ENCODE peak calls at places on chromosomes 13 and 19, in five cellular contexts. One of them, this sample, is unnamed.

GRCh38 chr19:45526143-45526542 is 18.9 kb downstream of the VASP start:
- DNase-seq in gastrocnemius medialis: peak
- DNase-seq in hepatocyte: peak
- DNase-seq in cardiac fibroblast: peak
- DNase-seq in stomach: peak
- DNase-seq in this sample: peak

GRCh38 chr13:27523345-27524073 is 73.1 kb upstream of the MTIF3 start:
- DNase-seq in cardiac fibroblast: no peak
- DNase-seq in gastrocnemius medialis: no peak
- DNase-seq in stomach: no peak
- DNase-seq in hepatocyte: no peak
- DNase-seq in this sample: no peak

GRCh38 chr19:2949939-2950285 is 5.1 kb upstream of the ZNF77 start:
- DNase-seq in cardiac fibroblast: peak
- DNase-seq in stomach: peak
- DNase-seq in gastrocnemius medialis: no peak
- DNase-seq in hepatocyte: peak
- DNase-seq in this sample: peak

GRCh38 chr13:33761744-33762143 is 56.2 kb upstream of the RFC3 start:
- DNase-seq in stomach: no peak
- DNase-seq in cardiac fibroblast: no peak
- DNase-seq in gastrocnemius medialis: no peak
- DNase-seq in hepatocyte: no peak
- DNase-seq in this sample: peak

GRCh38 chr19:42176649-42176989 is 40.9 kb downstream of the DEDD2 start:
- DNase-seq in gastrocnemius medialis: no peak
- DNase-seq in hepatocyte: no peak
- DNase-seq in cardiac fibroblast: no peak
- DNase-seq in stomach: peak
- DNase-seq in this sample: no peak

GRCh38 chr19:4058696-4059492 is 7.8 kb downstream of the ZBTB7A start:
- DNase-seq in cardiac fibroblast: no peak
- DNase-seq in hepatocyte: no peak
- DNase-seq in stomach: no peak
- DNase-seq in gastrocnemius medialis: no peak
- DNase-seq in this sample: no peak

GRCh38 chr13:113106053-113106452 is 462 bp downstream of the F7 start:
- DNase-seq in stomach: no peak
- DNase-seq in hepatocyte: peak
- DNase-seq in cardiac fibroblast: no peak
- DNase-seq in gastrocnemius medialis: no peak
- DNase-seq in this sample: no peak

GRCh38 chr13:111893607-111894443 is 173.1 kb upstream of the SOX1 start:
- DNase-seq in hepatocyte: no peak
- DNase-seq in cardiac fibroblast: no peak
- DNase-seq in gastrocnemius medialis: no peak
- DNase-seq in stomach: no peak
- DNase-seq in this sample: no peak

GRCh38 chr13:71659427-71659826 is 207.6 kb downstream of the DACH1 start:
- DNase-seq in stomach: no peak
- DNase-seq in cardiac fibroblast: no peak
- DNase-seq in hepatocyte: no peak
- DNase-seq in gastrocnemius medialis: no peak
- DNase-seq in this sample: no peak

GRCh38 chr13:75452564-75452963 is 29.4 kb downstream of the TBC1D4 start:
- DNase-seq in stomach: no peak
- DNase-seq in cardiac fibroblast: peak
- DNase-seq in gastrocnemius medialis: no peak
- DNase-seq in hepatocyte: no peak
- DNase-seq in this sample: peak

GRCh38 chr19:44346556-44346955 is 9.9 kb downstream of the ZNF112 start:
- DNase-seq in cardiac fibroblast: no peak
- DNase-seq in hepatocyte: no peak
- DNase-seq in gastrocnemius medialis: no peak
- DNase-seq in stomach: no peak
- DNase-seq in this sample: no peak

DNA sequence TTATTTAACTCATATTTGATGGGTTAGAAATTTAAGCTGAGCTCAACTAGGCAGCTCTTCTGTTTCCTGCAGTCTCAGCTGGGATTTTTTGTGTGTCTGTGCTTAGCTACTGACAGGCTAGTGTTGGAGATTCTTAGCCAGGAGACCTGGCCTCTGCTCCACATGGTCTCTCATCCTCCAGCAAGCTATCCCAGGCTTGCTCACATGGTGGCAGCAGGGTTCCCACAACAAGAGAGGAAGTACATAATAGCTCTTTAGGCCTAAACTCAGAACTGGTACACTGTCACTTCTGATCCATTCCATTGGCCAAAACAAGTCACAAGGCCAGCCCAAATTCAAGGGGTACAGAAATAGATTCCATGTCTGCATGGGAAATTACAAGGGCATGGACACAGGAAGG is 406.2 kb downstream of the SUCLA2 start:
- DNase-seq in cardiac fibroblast: peak
- DNase-seq in stomach: no peak
- DNase-seq in gastrocnemius medialis: no peak
- DNase-seq in hepatocyte: no peak
- DNase-seq in this sample: peak
- TF ChIP-seq CTCF in cardiac fibroblast: no peak
- TF ChIP-seq CTCF in stomach: no peak
- TF ChIP-seq CTCF in gastrocnemius medialis: no peak
- TF ChIP-seq CTCF in hepatocyte: no peak
- TF ChIP-seq CTCF in this sample: peak

DNA sequence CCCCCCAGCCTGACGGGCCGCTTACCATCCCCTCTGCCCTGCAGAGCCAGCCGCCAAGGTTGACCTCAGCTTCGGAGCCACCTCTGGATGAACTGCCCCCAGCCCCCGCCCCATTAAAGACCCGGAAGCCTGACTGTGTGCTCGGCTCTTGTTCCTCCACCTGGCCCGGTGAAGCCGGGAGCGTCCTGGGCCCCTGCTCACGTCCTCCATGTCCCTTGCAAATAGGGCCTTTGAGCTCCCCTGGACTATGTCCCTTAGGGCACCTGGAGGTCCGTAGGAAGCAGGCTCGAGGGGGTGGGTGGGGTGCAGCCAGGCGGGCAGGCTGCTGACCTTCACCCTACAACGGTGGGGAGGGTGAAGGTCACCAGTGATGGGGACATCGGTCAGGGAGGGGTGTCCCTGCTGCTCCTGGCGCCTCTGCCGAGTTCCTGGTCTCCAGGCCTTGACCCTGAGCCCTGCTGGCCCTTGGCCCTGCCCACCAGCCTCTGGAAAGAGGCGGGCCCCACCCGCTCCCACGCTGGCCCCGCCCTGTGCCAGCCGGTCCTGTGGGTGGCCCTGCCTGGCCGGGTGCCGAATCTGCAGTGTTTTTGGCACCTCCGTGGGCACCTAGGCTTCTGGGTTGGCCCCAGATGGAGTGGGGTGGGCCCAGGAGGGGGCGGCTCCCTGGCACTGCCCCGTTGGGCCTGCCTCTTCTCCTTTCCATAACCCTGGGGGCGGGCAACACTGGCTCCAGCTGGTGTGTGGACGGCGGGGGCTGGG is 3.3 kb downstream of the ATP5F1D start:
- DNase-seq in cardiac fibroblast: no peak
- DNase-seq in hepatocyte: peak
- DNase-seq in stomach: peak
- DNase-seq in gastrocnemius medialis: peak
- DNase-seq in this sample: no peak
- H3K4me3 ChIP-seq in cardiac fibroblast: peak
- H3K4me3 ChIP-seq in hepatocyte: no peak
- H3K4me3 ChIP-seq in stomach: peak
- H3K4me3 ChIP-seq in gastrocnemius medialis: peak
- H3K4me3 ChIP-seq in this sample: peak

GRCh38 chr13:24741016-24741662 is 22.8 kb upstream of the RNF17 start:
- DNase-seq in stomach: no peak
- DNase-seq in gastrocnemius medialis: no peak
- DNase-seq in hepatocyte: no peak
- DNase-seq in cardiac fibroblast: no peak
- DNase-seq in this sample: peak
- TF ChIP-seq CTCF in stomach: no peak
- TF ChIP-seq CTCF in gastrocnemius medialis: no peak
- TF ChIP-seq CTCF in hepatocyte: peak
- TF ChIP-seq CTCF in cardiac fibroblast: peak
- TF ChIP-seq CTCF in this sample: peak

DNA sequence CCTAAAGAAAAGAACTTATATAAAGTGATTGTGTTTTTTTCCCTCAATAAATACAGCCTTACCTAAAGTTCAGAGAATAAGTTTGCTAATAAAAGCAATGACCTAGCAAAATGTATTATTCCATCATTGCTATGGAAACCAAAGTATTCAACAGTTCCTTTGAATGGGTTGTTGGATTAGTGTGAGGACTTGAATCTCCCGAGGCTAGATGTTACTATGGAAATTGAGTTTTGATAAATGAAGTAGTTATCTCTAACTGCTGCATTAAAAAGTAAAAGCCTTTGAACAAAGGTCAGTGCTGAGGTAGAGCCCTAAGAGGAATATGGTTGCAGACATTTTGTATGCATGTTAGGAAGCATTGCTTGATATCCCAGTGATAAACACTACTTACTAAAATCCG is 6.2 kb downstream of the KLF5 start:
- DNase-seq in gastrocnemius medialis: no peak
- DNase-seq in stomach: no peak
- DNase-seq in hepatocyte: no peak
- DNase-seq in cardiac fibroblast: peak
- DNase-seq in this sample: no peak
- H3K4me3 ChIP-seq in gastrocnemius medialis: no peak
- H3K4me3 ChIP-seq in stomach: no peak
- H3K4me3 ChIP-seq in hepatocyte: no peak
- H3K4me3 ChIP-seq in cardiac fibroblast: no peak
- H3K4me3 ChIP-seq in this sample: peak

GRCh38 chr13:93927431-93927830 is 552.1 kb downstream of the DCT start:
- DNase-seq in hepatocyte: no peak
- DNase-seq in stomach: no peak
- DNase-seq in cardiac fibroblast: peak
- DNase-seq in gastrocnemius medialis: no peak
- DNase-seq in this sample: no peak

GRCh38 chr13:93925976-93926375 is 553.5 kb downstream of the DCT start:
- DNase-seq in stomach: no peak
- DNase-seq in cardiac fibroblast: no peak
- DNase-seq in gastrocnemius medialis: no peak
- DNase-seq in hepatocyte: no peak
- DNase-seq in this sample: no peak

GRCh38 chr13:93922063-93922462 is 557.4 kb downstream of the DCT start:
- DNase-seq in stomach: no peak
- DNase-seq in hepatocyte: no peak
- DNase-seq in cardiac fibroblast: peak
- DNase-seq in gastrocnemius medialis: no peak
- DNase-seq in this sample: no peak
- TF ChIP-seq CTCF in stomach: no peak
- TF ChIP-seq CTCF in hepatocyte: no peak
- TF ChIP-seq CTCF in cardiac fibroblast: peak
- TF ChIP-seq CTCF in gastrocnemius medialis: no peak
- TF ChIP-seq CTCF in this sample: peak

DNA sequence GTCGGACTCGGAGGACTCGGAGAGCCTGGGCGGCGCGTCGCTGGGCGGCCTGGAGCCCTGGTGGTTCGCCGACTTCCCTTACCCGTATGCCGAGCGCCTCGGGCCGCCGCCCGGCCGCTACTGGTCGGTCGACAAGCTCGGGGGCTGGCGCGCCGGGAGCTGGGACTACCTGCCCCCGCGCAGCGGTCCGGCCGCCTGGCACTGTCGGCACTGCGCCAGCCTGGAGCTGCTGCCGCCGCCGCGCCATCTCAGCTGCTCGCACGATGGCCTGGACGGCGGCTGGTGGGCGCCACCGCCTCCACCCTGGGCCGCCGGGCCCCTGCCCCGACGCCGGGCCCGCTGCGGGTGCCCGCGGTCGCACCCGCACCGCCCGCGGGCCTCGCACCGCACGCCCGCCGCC is 2.5 kb upstream of the GRWD1 start:
- DNase-seq in gastrocnemius medialis: no peak
- DNase-seq in stomach: peak
- DNase-seq in cardiac fibroblast: no peak
- DNase-seq in hepatocyte: no peak
- DNase-seq in this sample: peak
- H3K4me3 ChIP-seq in gastrocnemius medialis: no peak
- H3K4me3 ChIP-seq in stomach: peak
- H3K4me3 ChIP-seq in cardiac fibroblast: no peak
- H3K4me3 ChIP-seq in hepatocyte: no peak
- H3K4me3 ChIP-seq in this sample: no peak

GRCh38 chr19:47794526-47794925 is 9.8 kb downstream of the TPRX1 start:
- DNase-seq in cardiac fibroblast: no peak
- DNase-seq in hepatocyte: no peak
- DNase-seq in gastrocnemius medialis: no peak
- DNase-seq in stomach: no peak
- DNase-seq in this sample: no peak
- TF ChIP-seq CTCF in cardiac fibroblast: no peak
- TF ChIP-seq CTCF in hepatocyte: no peak
- TF ChIP-seq CTCF in gastrocnemius medialis: no peak
- TF ChIP-seq CTCF in stomach: no peak
- TF ChIP-seq CTCF in this sample: no peak

DNA sequence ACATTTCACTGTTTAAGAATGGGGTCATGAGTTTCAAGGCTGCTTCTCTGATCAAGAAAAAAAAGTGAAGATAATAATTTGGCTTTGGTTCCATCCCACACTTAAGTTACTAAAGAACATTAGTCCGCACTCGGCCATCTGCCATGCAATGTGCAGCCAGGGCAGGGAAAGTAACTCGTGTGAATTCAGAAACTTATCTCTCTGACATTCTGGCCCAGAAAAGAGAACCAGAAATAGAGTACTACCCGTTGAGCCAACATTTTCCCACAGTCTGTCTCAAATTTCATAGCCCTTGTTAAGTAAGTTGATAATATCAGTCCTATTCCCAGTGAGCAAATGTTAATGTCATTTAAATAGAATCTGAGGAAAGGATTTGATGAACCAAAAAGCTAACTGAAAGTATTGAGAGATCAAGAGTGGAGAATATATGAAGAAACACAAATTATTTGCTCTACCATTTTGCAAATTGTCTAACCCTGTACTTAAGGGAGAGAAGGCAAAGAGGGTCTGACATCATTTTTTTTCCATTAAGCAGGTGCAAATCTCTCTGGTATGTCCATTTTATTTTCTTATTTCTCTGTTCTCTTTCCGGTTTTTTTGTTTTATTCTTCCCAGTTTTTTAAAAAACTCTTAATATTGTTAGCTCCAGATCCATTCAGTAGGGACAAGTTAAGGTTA is 156.3 kb downstream of the NDFIP2 start:
- DNase-seq in cardiac fibroblast: peak
- DNase-seq in stomach: peak
- DNase-seq in gastrocnemius medialis: peak
- DNase-seq in hepatocyte: no peak
- DNase-seq in this sample: no peak
- H3K4me3 ChIP-seq in cardiac fibroblast: no peak
- H3K4me3 ChIP-seq in stomach: no peak
- H3K4me3 ChIP-seq in gastrocnemius medialis: no peak
- H3K4me3 ChIP-seq in hepatocyte: no peak
- H3K4me3 ChIP-seq in this sample: no peak

GRCh38 chr19:18339703-18340102 is 695 bp upstream of the PGPEP1 start:
- DNase-seq in stomach: no peak
- DNase-seq in cardiac fibroblast: no peak
- DNase-seq in gastrocnemius medialis: no peak
- DNase-seq in hepatocyte: no peak
- DNase-seq in this sample: no peak
- TF ChIP-seq CTCF in stomach: no peak
- TF ChIP-seq CTCF in cardiac fibroblast: no peak
- TF ChIP-seq CTCF in gastrocnemius medialis: no peak
- TF ChIP-seq CTCF in hepatocyte: peak
- TF ChIP-seq CTCF in this sample: no peak